ENCODE peak calls at places on chromosomes 13 and 19, in six cellular contexts. Y is kidney epithelial cell, Q is fibroblast of lung, O is MM.1S, R is adrenal gland, Z is foreskin fibroblast. B is an unnamed sample.

GRCh38 chr19:49613374-49613773 is 22.4 kb downstream of the PRR12 start:
- DNase-seq in Y (no peak), Q (peak; percentile 55), O (no peak), R (peak; percentile 83), Z (peak; percentile 51), B (peak; percentile 33)

GRCh38 chr13:20033486-20033885 is 75.0 kb downstream of the ZMYM2 start:
- DNase-seq in Y (no peak), Q (no peak), O (no peak), R (no peak), Z (no peak), B (no peak)

GRCh38 chr19:15631817-15632216 is 8.9 kb upstream of the CYP4F3 start:
- DNase-seq in Y (no peak), Q (no peak), O (peak; percentile 19), R (no peak), Z (no peak), B (no peak)

GRCh38 chr13:75124415-75124814 is 357.6 kb downstream of the TBC1D4 start:
- DNase-seq in Y (no peak), Q (no peak), O (no peak), R (no peak), Z (no peak), B (no peak)

GRCh38 chr13:40317980-40318327 is 348.5 kb downstream of the FOXO1 start:
- DNase-seq in Y (no peak), Q (no peak), O (no peak), R (no peak), Z (no peak), B (no peak)

GRCh38 chr13:75399168-75399878 is 82.6 kb downstream of the TBC1D4 start:
- DNase-seq in Y (no peak), Q (no peak), O (no peak), R (no peak), Z (no peak), B (no peak)

GRCh38 chr13:108084840-108085239 is 130.5 kb downstream of the LIG4 start:
- DNase-seq in Y (no peak), Q (no peak), O (no peak), R (no peak), Z (no peak), B (no peak)

GRCh38 chr19:49327878-49328544 is 3.0 kb upstream of the SLC6A16 start:
- DNase-seq in Y (no peak), Q (peak; percentile 20), O (peak; percentile 58), R (peak; percentile 17), Z (no peak), B (no peak)

GRCh38 chr19:58001895-58002369 is 688 bp downstream of the ZNF606 start:
- DNase-seq in Y (no peak), Q (peak; percentile 30), O (no peak), R (peak; percentile 26), Z (no peak), B (no peak)

GRCh38 chr19:48969276-48970138 is 4.4 kb downstream of the FTL start:
- DNase-seq in Y (no peak), Q (no peak), O (peak; percentile 24), R (peak; percentile 33), Z (no peak), B (no peak)

GRCh38 chr13:107767119-107767518 is 448.2 kb downstream of the LIG4 start:
- DNase-seq in Y (no peak), Q (no peak), O (no peak), R (no peak), Z (no peak), B (no peak)

GRCh38 chr13:70170689-70171088 is 62.4 kb upstream of the KLHL1 start:
- DNase-seq in Y (no peak), Q (no peak), O (no peak), R (no peak), Z (no peak), B (no peak)

GRCh38 chr19:33699754-33700407 is 78.1 kb downstream of the CHST8 start:
- DNase-seq in Y (no peak), Q (no peak), O (no peak), R (no peak), Z (no peak), B (no peak)

GRCh38 chr19:29040291-29040690 is 172.7 kb downstream of the UQCRFS1 start:
- DNase-seq in Y (no peak), Q (no peak), O (no peak), R (no peak), Z (no peak), B (peak; percentile 4)

GRCh38 chr13:51999525-51999924 is 11.7 kb downstream of the ATP7B start:
- DNase-seq in Y (peak; percentile 16), Q (peak; percentile 15), O (no peak), R (no peak), Z (no peak), B (peak; percentile 86)

GRCh38 chr13:73598021-73598712 is 536.0 kb downstream of the KLF12 start:
- DNase-seq in Y (no peak), Q (peak; percentile 58), O (no peak), R (no peak), Z (no peak), B (no peak)

GRCh38 chr13:75226092-75226491 is 255.9 kb downstream of the TBC1D4 start:
- DNase-seq in Y (no peak), Q (no peak), O (no peak), R (no peak), Z (no peak), B (no peak)

GRCh38 chr13:99959538-99960230 is 11.9 kb downstream of the ZIC5 start:
- DNase-seq in Y (no peak), Q (no peak), O (peak; percentile 41), R (no peak), Z (no peak), B (no peak)

GRCh38 chr19:40366697-40367561 is 18.4 kb downstream of the PLD3 start:
- DNase-seq in Y (no peak), Q (peak; percentile 22), O (no peak), R (no peak), Z (no peak), B (no peak)
- TF ChIP-seq CTCF in Y (no peak), Q (no peak), O (no peak), R (no peak), Z (no peak), B (no peak)

GRCh38 chr13:96824110-96824509 is 170.2 kb downstream of the OXGR1 start:
- DNase-seq in Y (no peak), Q (no peak), O (no peak), R (no peak), Z (no peak), B (no peak)

GRCh38 chr13:96821971-96822370 is 172.3 kb downstream of the OXGR1 start:
- DNase-seq in Y (no peak), Q (no peak), O (no peak), R (no peak), Z (no peak), B (no peak)

GRCh38 chr13:96819375-96819774 is 174.9 kb downstream of the OXGR1 start:
- DNase-seq in Y (no peak), Q (no peak), O (no peak), R (no peak), Z (no peak), B (no peak)

GRCh38 chr13:96821381-96821780 is 172.9 kb downstream of the OXGR1 start:
- DNase-seq in Y (no peak), Q (peak; percentile 40), O (no peak), R (no peak), Z (peak; percentile 69), B (no peak)

DNA sequence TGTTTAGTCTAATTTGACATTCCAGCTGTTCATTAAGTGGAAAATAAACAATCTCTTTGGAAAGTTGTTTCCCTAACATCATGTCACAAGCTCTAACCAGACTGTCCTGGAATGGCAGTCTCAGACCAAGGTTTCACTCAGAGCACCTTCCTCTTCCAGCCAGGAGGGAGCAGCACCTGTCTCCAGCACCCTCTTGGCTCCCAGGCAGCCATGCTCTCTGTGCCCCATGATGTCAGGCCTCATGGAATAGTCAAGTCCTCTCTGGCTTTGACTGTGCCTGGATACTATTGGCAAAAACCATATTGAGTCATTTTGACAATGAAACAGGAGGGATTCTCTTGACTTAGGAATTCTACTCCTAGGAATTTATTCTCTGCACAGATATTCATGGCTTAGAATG is 171.4 kb downstream of the OXGR1 start:
- DNase-seq in Y (no peak), Q (peak; percentile 7), O (peak; percentile 53), R (no peak), Z (no peak), B (peak; percentile 26)
- TF ChIP-seq CTCF in Y (peak; percentile 39), Q (no peak), O (peak; percentile 61), R (no peak), Z (no peak), B (peak; percentile 22)

GRCh38 chr19:30681162-30681996 is 309.2 kb downstream of the ZNF536 start:
- DNase-seq in Y (no peak), Q (no peak), O (no peak), R (peak; percentile 45), Z (no peak), B (no peak)

GRCh38 chr19:30685601-30686000 is 313.4 kb downstream of the ZNF536 start:
- DNase-seq in Y (no peak), Q (no peak), O (no peak), R (no peak), Z (no peak), B (no peak)

GRCh38 chr19:30684613-30685012 is 312.4 kb downstream of the ZNF536 start:
- DNase-seq in Y (no peak), Q (no peak), O (no peak), R (no peak), Z (no peak), B (no peak)

GRCh38 chr19:30679789-30680188 is 307.6 kb downstream of the ZNF536 start:
- DNase-seq in Y (no peak), Q (no peak), O (no peak), R (no peak), Z (no peak), B (no peak)

GRCh38 chr19:30682576-30683536 is 310.7 kb downstream of the ZNF536 start:
- DNase-seq in Y (no peak), Q (peak; percentile 92), O (peak; percentile 30), R (peak; percentile 82), Z (peak; percentile 83), B (peak; percentile 76)
- TF ChIP-seq CTCF in Y (peak; percentile 93), Q (peak; percentile 87), O (peak; percentile 83), R (peak; percentile 92), Z (peak; percentile 85), B (peak; percentile 94)

GRCh38 chr13:72562686-72563085 is 164.7 kb downstream of the MZT1 start:
- DNase-seq in Y (no peak), Q (no peak), O (no peak), R (no peak), Z (no peak), B (no peak)

GRCh38 chr13:72567566-72567965 is 159.9 kb downstream of the MZT1 start:
- DNase-seq in Y (no peak), Q (no peak), O (no peak), R (no peak), Z (no peak), B (no peak)

GRCh38 chr13:72570019-72570418 is 157.4 kb downstream of the MZT1 start:
- DNase-seq in Y (no peak), Q (no peak), O (no peak), R (no peak), Z (no peak), B (no peak)

GRCh38 chr13:72561791-72562190 is 165.6 kb downstream of the MZT1 start:
- DNase-seq in Y (no peak), Q (no peak), O (no peak), R (no peak), Z (no peak), B (no peak)

GRCh38 chr13:72565893-72566292 is 161.5 kb downstream of the MZT1 start:
- DNase-seq in Y (no peak), Q (peak; percentile 61), O (peak; percentile 18), R (peak; percentile 14), Z (no peak), B (no peak)
- TF ChIP-seq CTCF in Y (peak; percentile 61), Q (peak; percentile 64), O (peak; percentile 41), R (peak; percentile 54), Z (peak; percentile 38), B (peak; percentile 58)